ENCODE peak calls at places on chromosomes 1 and 21, in eight cellular contexts. One of them, this sample, is unnamed.

GRCh38 chr1:72229893-72230292 is 52.4 kb downstream of the NEGR1 start:
- DNase-seq in GM18507: no peak
- DNase-seq in CD8-positive, alpha-beta memory T cell: no peak
- DNase-seq in stimulated activated effector memory CD8-positive, alpha-beta T cell treated with anti-CD3 and anti-CD28 coated beads, Interleukin-12 subunit alpha, Interleukin-12 subunit beta, amount 100 ng/mL, for 72 hours: no peak
- DNase-seq in NCI-H1092 treated with DMSO at 0.1 percent for 48 hours: no peak
- DNase-seq in lung microvascular endothelial cell: no peak
- DNase-seq in Caki2: no peak
- DNase-seq in neural progenitor cell: no peak
- DNase-seq in this sample: no peak

GRCh38 chr1:155064109-155064812 is 721 bp downstream of the EFNA4 start:
- DNase-seq in GM18507: no peak
- DNase-seq in CD8-positive, alpha-beta memory T cell: peak; percentile 20
- DNase-seq in stimulated activated effector memory CD8-positive, alpha-beta T cell treated with anti-CD3 and anti-CD28 coated beads, Interleukin-12 subunit alpha, Interleukin-12 subunit beta, amount 100 ng/mL, for 72 hours: no peak
- DNase-seq in NCI-H1092 treated with DMSO at 0.1 percent for 48 hours: peak; percentile 65
- DNase-seq in lung microvascular endothelial cell: peak; percentile 58
- DNase-seq in Caki2: peak; percentile 59
- DNase-seq in neural progenitor cell: peak; percentile 68
- DNase-seq in this sample: peak; percentile 20

GRCh38 chr1:111406325-111406768 is 21.2 kb downstream of the OVGP1 start:
- DNase-seq in GM18507: peak; percentile 22
- DNase-seq in CD8-positive, alpha-beta memory T cell: peak; percentile 59
- DNase-seq in stimulated activated effector memory CD8-positive, alpha-beta T cell treated with anti-CD3 and anti-CD28 coated beads, Interleukin-12 subunit alpha, Interleukin-12 subunit beta, amount 100 ng/mL, for 72 hours: no peak
- DNase-seq in NCI-H1092 treated with DMSO at 0.1 percent for 48 hours: peak; percentile 86
- DNase-seq in lung microvascular endothelial cell: peak; percentile 89
- DNase-seq in Caki2: no peak
- DNase-seq in neural progenitor cell: no peak
- DNase-seq in this sample: peak; percentile 4

GRCh38 chr1:11847667-11848445 is at the start of gene NPPA:
- DNase-seq in GM18507: no peak
- DNase-seq in CD8-positive, alpha-beta memory T cell: no peak
- DNase-seq in stimulated activated effector memory CD8-positive, alpha-beta T cell treated with anti-CD3 and anti-CD28 coated beads, Interleukin-12 subunit alpha, Interleukin-12 subunit beta, amount 100 ng/mL, for 72 hours: no peak
- DNase-seq in NCI-H1092 treated with DMSO at 0.1 percent for 48 hours: peak; percentile 99
- DNase-seq in lung microvascular endothelial cell: no peak
- DNase-seq in Caki2: no peak
- DNase-seq in neural progenitor cell: no peak
- DNase-seq in this sample: no peak

GRCh38 chr1:5297878-5298239 is 643.5 kb downstream of the AJAP1 start:
- DNase-seq in GM18507: no peak
- DNase-seq in CD8-positive, alpha-beta memory T cell: no peak
- DNase-seq in stimulated activated effector memory CD8-positive, alpha-beta T cell treated with anti-CD3 and anti-CD28 coated beads, Interleukin-12 subunit alpha, Interleukin-12 subunit beta, amount 100 ng/mL, for 72 hours: no peak
- DNase-seq in NCI-H1092 treated with DMSO at 0.1 percent for 48 hours: no peak
- DNase-seq in lung microvascular endothelial cell: no peak
- DNase-seq in Caki2: no peak
- DNase-seq in neural progenitor cell: no peak
- DNase-seq in this sample: no peak

GRCh38 chr1:32201011-32201855 is 838 bp downstream of the CCDC28B start:
- DNase-seq in GM18507: no peak
- DNase-seq in CD8-positive, alpha-beta memory T cell: peak; percentile 79
- DNase-seq in stimulated activated effector memory CD8-positive, alpha-beta T cell treated with anti-CD3 and anti-CD28 coated beads, Interleukin-12 subunit alpha, Interleukin-12 subunit beta, amount 100 ng/mL, for 72 hours: peak; percentile 54
- DNase-seq in NCI-H1092 treated with DMSO at 0.1 percent for 48 hours: peak; percentile 55
- DNase-seq in lung microvascular endothelial cell: peak; percentile 81
- DNase-seq in Caki2: no peak
- DNase-seq in neural progenitor cell: peak; percentile 81
- DNase-seq in this sample: peak; percentile 87

GRCh38 chr1:39900662-39901485 is 843 bp downstream of the MYCL start:
- DNase-seq in GM18507: no peak
- DNase-seq in CD8-positive, alpha-beta memory T cell: peak; percentile 4
- DNase-seq in stimulated activated effector memory CD8-positive, alpha-beta T cell treated with anti-CD3 and anti-CD28 coated beads, Interleukin-12 subunit alpha, Interleukin-12 subunit beta, amount 100 ng/mL, for 72 hours: peak; percentile 5
- DNase-seq in NCI-H1092 treated with DMSO at 0.1 percent for 48 hours: no peak
- DNase-seq in lung microvascular endothelial cell: peak; percentile 35
- DNase-seq in Caki2: peak; percentile 42
- DNase-seq in neural progenitor cell: peak; percentile 60
- DNase-seq in this sample: no peak

GRCh38 chr21:44517175-44517899 is 22.7 kb downstream of the KRTAP10-1 start:
- DNase-seq in GM18507: no peak
- DNase-seq in CD8-positive, alpha-beta memory T cell: no peak
- DNase-seq in stimulated activated effector memory CD8-positive, alpha-beta T cell treated with anti-CD3 and anti-CD28 coated beads, Interleukin-12 subunit alpha, Interleukin-12 subunit beta, amount 100 ng/mL, for 72 hours: no peak
- DNase-seq in NCI-H1092 treated with DMSO at 0.1 percent for 48 hours: no peak
- DNase-seq in lung microvascular endothelial cell: no peak
- DNase-seq in Caki2: peak; percentile 69
- DNase-seq in neural progenitor cell: no peak
- DNase-seq in this sample: no peak

GRCh38 chr21:41895643-41896493 is 16.7 kb upstream of the PRDM15 start:
- DNase-seq in GM18507: no peak
- DNase-seq in CD8-positive, alpha-beta memory T cell: peak; percentile 53
- DNase-seq in stimulated activated effector memory CD8-positive, alpha-beta T cell treated with anti-CD3 and anti-CD28 coated beads, Interleukin-12 subunit alpha, Interleukin-12 subunit beta, amount 100 ng/mL, for 72 hours: no peak
- DNase-seq in NCI-H1092 treated with DMSO at 0.1 percent for 48 hours: no peak
- DNase-seq in lung microvascular endothelial cell: no peak
- DNase-seq in Caki2: no peak
- DNase-seq in neural progenitor cell: no peak
- DNase-seq in this sample: peak; percentile 82

GRCh38 chr1:162193201-162193600 is 123.7 kb downstream of the NOS1AP start:
- DNase-seq in GM18507: no peak
- DNase-seq in CD8-positive, alpha-beta memory T cell: no peak
- DNase-seq in stimulated activated effector memory CD8-positive, alpha-beta T cell treated with anti-CD3 and anti-CD28 coated beads, Interleukin-12 subunit alpha, Interleukin-12 subunit beta, amount 100 ng/mL, for 72 hours: no peak
- DNase-seq in NCI-H1092 treated with DMSO at 0.1 percent for 48 hours: peak; percentile 56
- DNase-seq in lung microvascular endothelial cell: no peak
- DNase-seq in Caki2: no peak
- DNase-seq in neural progenitor cell: no peak
- DNase-seq in this sample: no peak

GRCh38 chr1:112172294-112172882 is 182.9 kb upstream of the KCND3 start:
- DNase-seq in GM18507: no peak
- DNase-seq in CD8-positive, alpha-beta memory T cell: no peak
- DNase-seq in stimulated activated effector memory CD8-positive, alpha-beta T cell treated with anti-CD3 and anti-CD28 coated beads, Interleukin-12 subunit alpha, Interleukin-12 subunit beta, amount 100 ng/mL, for 72 hours: no peak
- DNase-seq in NCI-H1092 treated with DMSO at 0.1 percent for 48 hours: no peak
- DNase-seq in lung microvascular endothelial cell: peak; percentile 71
- DNase-seq in Caki2: peak; percentile 20
- DNase-seq in neural progenitor cell: peak; percentile 90
- DNase-seq in this sample: peak; percentile 1

GRCh38 chr1:183090386-183091006 is 67.3 kb downstream of the LAMC1 start:
- DNase-seq in GM18507: no peak
- DNase-seq in CD8-positive, alpha-beta memory T cell: no peak
- DNase-seq in stimulated activated effector memory CD8-positive, alpha-beta T cell treated with anti-CD3 and anti-CD28 coated beads, Interleukin-12 subunit alpha, Interleukin-12 subunit beta, amount 100 ng/mL, for 72 hours: no peak
- DNase-seq in NCI-H1092 treated with DMSO at 0.1 percent for 48 hours: no peak
- DNase-seq in lung microvascular endothelial cell: peak; percentile 74
- DNase-seq in Caki2: no peak
- DNase-seq in neural progenitor cell: no peak
- DNase-seq in this sample: no peak

GRCh38 chr1:8047686-8048522 is 21.8 kb upstream of the ERRFI1 start:
- DNase-seq in GM18507: no peak
- DNase-seq in CD8-positive, alpha-beta memory T cell: no peak
- DNase-seq in stimulated activated effector memory CD8-positive, alpha-beta T cell treated with anti-CD3 and anti-CD28 coated beads, Interleukin-12 subunit alpha, Interleukin-12 subunit beta, amount 100 ng/mL, for 72 hours: no peak
- DNase-seq in NCI-H1092 treated with DMSO at 0.1 percent for 48 hours: no peak
- DNase-seq in lung microvascular endothelial cell: peak; percentile 81
- DNase-seq in Caki2: no peak
- DNase-seq in neural progenitor cell: no peak
- DNase-seq in this sample: no peak

GRCh38 chr1:177783052-177783451 is 186.8 kb downstream of the SEC16B start:
- DNase-seq in GM18507: no peak
- DNase-seq in CD8-positive, alpha-beta memory T cell: no peak
- DNase-seq in stimulated activated effector memory CD8-positive, alpha-beta T cell treated with anti-CD3 and anti-CD28 coated beads, Interleukin-12 subunit alpha, Interleukin-12 subunit beta, amount 100 ng/mL, for 72 hours: no peak
- DNase-seq in NCI-H1092 treated with DMSO at 0.1 percent for 48 hours: no peak
- DNase-seq in lung microvascular endothelial cell: no peak
- DNase-seq in Caki2: no peak
- DNase-seq in neural progenitor cell: no peak
- DNase-seq in this sample: no peak

GRCh38 chr1:65691962-65692361 is 100.7 kb upstream of the PDE4B start:
- DNase-seq in GM18507: no peak
- DNase-seq in CD8-positive, alpha-beta memory T cell: no peak
- DNase-seq in stimulated activated effector memory CD8-positive, alpha-beta T cell treated with anti-CD3 and anti-CD28 coated beads, Interleukin-12 subunit alpha, Interleukin-12 subunit beta, amount 100 ng/mL, for 72 hours: no peak
- DNase-seq in NCI-H1092 treated with DMSO at 0.1 percent for 48 hours: no peak
- DNase-seq in lung microvascular endothelial cell: no peak
- DNase-seq in Caki2: no peak
- DNase-seq in neural progenitor cell: no peak
- DNase-seq in this sample: no peak

GRCh38 chr1:110508038-110508437 is 10.9 kb downstream of the KCNA10 start:
- DNase-seq in GM18507: no peak
- DNase-seq in CD8-positive, alpha-beta memory T cell: no peak
- DNase-seq in stimulated activated effector memory CD8-positive, alpha-beta T cell treated with anti-CD3 and anti-CD28 coated beads, Interleukin-12 subunit alpha, Interleukin-12 subunit beta, amount 100 ng/mL, for 72 hours: no peak
- DNase-seq in NCI-H1092 treated with DMSO at 0.1 percent for 48 hours: no peak
- DNase-seq in lung microvascular endothelial cell: no peak
- DNase-seq in Caki2: no peak
- DNase-seq in neural progenitor cell: peak; percentile 57
- DNase-seq in this sample: no peak

GRCh38 chr1:32773018-32773763 is 44.0 kb downstream of the YARS1 start:
- DNase-seq in GM18507: peak; percentile 72
- DNase-seq in CD8-positive, alpha-beta memory T cell: peak; percentile 61
- DNase-seq in stimulated activated effector memory CD8-positive, alpha-beta T cell treated with anti-CD3 and anti-CD28 coated beads, Interleukin-12 subunit alpha, Interleukin-12 subunit beta, amount 100 ng/mL, for 72 hours: peak; percentile 70
- DNase-seq in NCI-H1092 treated with DMSO at 0.1 percent for 48 hours: peak; percentile 72
- DNase-seq in lung microvascular endothelial cell: peak; percentile 67
- DNase-seq in Caki2: peak; percentile 66
- DNase-seq in neural progenitor cell: peak; percentile 81
- DNase-seq in this sample: peak; percentile 80

GRCh38 chr1:76501576-76502219 is 365.6 kb upstream of the ST6GALNAC5 start:
- DNase-seq in GM18507: no peak
- DNase-seq in CD8-positive, alpha-beta memory T cell: no peak
- DNase-seq in stimulated activated effector memory CD8-positive, alpha-beta T cell treated with anti-CD3 and anti-CD28 coated beads, Interleukin-12 subunit alpha, Interleukin-12 subunit beta, amount 100 ng/mL, for 72 hours: no peak
- DNase-seq in NCI-H1092 treated with DMSO at 0.1 percent for 48 hours: no peak
- DNase-seq in lung microvascular endothelial cell: no peak
- DNase-seq in Caki2: no peak
- DNase-seq in neural progenitor cell: peak; percentile 84
- DNase-seq in this sample: no peak

GRCh38 chr1:63023637-63024036 is 239.7 kb downstream of the ATG4C start:
- DNase-seq in GM18507: no peak
- DNase-seq in CD8-positive, alpha-beta memory T cell: no peak
- DNase-seq in stimulated activated effector memory CD8-positive, alpha-beta T cell treated with anti-CD3 and anti-CD28 coated beads, Interleukin-12 subunit alpha, Interleukin-12 subunit beta, amount 100 ng/mL, for 72 hours: no peak
- DNase-seq in NCI-H1092 treated with DMSO at 0.1 percent for 48 hours: no peak
- DNase-seq in lung microvascular endothelial cell: no peak
- DNase-seq in Caki2: no peak
- DNase-seq in neural progenitor cell: no peak
- DNase-seq in this sample: no peak

GRCh38 chr21:45468051-45468970 is 63.3 kb downstream of the COL18A1 start:
- DNase-seq in GM18507: no peak
- DNase-seq in CD8-positive, alpha-beta memory T cell: no peak
- DNase-seq in stimulated activated effector memory CD8-positive, alpha-beta T cell treated with anti-CD3 and anti-CD28 coated beads, Interleukin-12 subunit alpha, Interleukin-12 subunit beta, amount 100 ng/mL, for 72 hours: no peak
- DNase-seq in NCI-H1092 treated with DMSO at 0.1 percent for 48 hours: no peak
- DNase-seq in lung microvascular endothelial cell: no peak
- DNase-seq in Caki2: no peak
- DNase-seq in neural progenitor cell: no peak
- DNase-seq in this sample: no peak

GRCh38 chr1:104098837-104099236 is 349.1 kb downstream of the AMY1C start:
- DNase-seq in GM18507: no peak
- DNase-seq in CD8-positive, alpha-beta memory T cell: no peak
- DNase-seq in stimulated activated effector memory CD8-positive, alpha-beta T cell treated with anti-CD3 and anti-CD28 coated beads, Interleukin-12 subunit alpha, Interleukin-12 subunit beta, amount 100 ng/mL, for 72 hours: no peak
- DNase-seq in NCI-H1092 treated with DMSO at 0.1 percent for 48 hours: no peak
- DNase-seq in lung microvascular endothelial cell: no peak
- DNase-seq in Caki2: no peak
- DNase-seq in neural progenitor cell: no peak
- DNase-seq in this sample: no peak

GRCh38 chr1:153616885-153617428 is 832 bp upstream of the S100A14 start:
- DNase-seq in GM18507: no peak
- DNase-seq in CD8-positive, alpha-beta memory T cell: no peak
- DNase-seq in stimulated activated effector memory CD8-positive, alpha-beta T cell treated with anti-CD3 and anti-CD28 coated beads, Interleukin-12 subunit alpha, Interleukin-12 subunit beta, amount 100 ng/mL, for 72 hours: no peak
- DNase-seq in NCI-H1092 treated with DMSO at 0.1 percent for 48 hours: no peak
- DNase-seq in lung microvascular endothelial cell: no peak
- DNase-seq in Caki2: no peak
- DNase-seq in neural progenitor cell: no peak
- DNase-seq in this sample: no peak

GRCh38 chr1:183103141-183103540 is 79.9 kb downstream of the LAMC1 start:
- DNase-seq in GM18507: no peak
- DNase-seq in CD8-positive, alpha-beta memory T cell: no peak
- DNase-seq in stimulated activated effector memory CD8-positive, alpha-beta T cell treated with anti-CD3 and anti-CD28 coated beads, Interleukin-12 subunit alpha, Interleukin-12 subunit beta, amount 100 ng/mL, for 72 hours: no peak
- DNase-seq in NCI-H1092 treated with DMSO at 0.1 percent for 48 hours: no peak
- DNase-seq in lung microvascular endothelial cell: no peak
- DNase-seq in Caki2: no peak
- DNase-seq in neural progenitor cell: no peak
- DNase-seq in this sample: no peak

GRCh38 chr1:167770127-167770526 is 48.3 kb downstream of the MPZL1 start:
- DNase-seq in GM18507: no peak
- DNase-seq in CD8-positive, alpha-beta memory T cell: no peak
- DNase-seq in stimulated activated effector memory CD8-positive, alpha-beta T cell treated with anti-CD3 and anti-CD28 coated beads, Interleukin-12 subunit alpha, Interleukin-12 subunit beta, amount 100 ng/mL, for 72 hours: no peak
- DNase-seq in NCI-H1092 treated with DMSO at 0.1 percent for 48 hours: no peak
- DNase-seq in lung microvascular endothelial cell: no peak
- DNase-seq in Caki2: no peak
- DNase-seq in neural progenitor cell: peak; percentile 20
- DNase-seq in this sample: no peak

GRCh38 chr1:248618878-248619277 is 16.0 kb downstream of the OR2T11 start:
- DNase-seq in GM18507: no peak
- DNase-seq in CD8-positive, alpha-beta memory T cell: peak; percentile 8
- DNase-seq in stimulated activated effector memory CD8-positive, alpha-beta T cell treated with anti-CD3 and anti-CD28 coated beads, Interleukin-12 subunit alpha, Interleukin-12 subunit beta, amount 100 ng/mL, for 72 hours: no peak
- DNase-seq in NCI-H1092 treated with DMSO at 0.1 percent for 48 hours: peak; percentile 27
- DNase-seq in lung microvascular endothelial cell: peak; percentile 68
- DNase-seq in Caki2: peak; percentile 0
- DNase-seq in neural progenitor cell: no peak
- DNase-seq in this sample: peak; percentile 55

GRCh38 chr1:3393987-3394920 is 60.2 kb upstream of the ARHGEF16 start:
- DNase-seq in GM18507: no peak
- DNase-seq in CD8-positive, alpha-beta memory T cell: no peak
- DNase-seq in stimulated activated effector memory CD8-positive, alpha-beta T cell treated with anti-CD3 and anti-CD28 coated beads, Interleukin-12 subunit alpha, Interleukin-12 subunit beta, amount 100 ng/mL, for 72 hours: no peak
- DNase-seq in NCI-H1092 treated with DMSO at 0.1 percent for 48 hours: no peak
- DNase-seq in lung microvascular endothelial cell: no peak
- DNase-seq in Caki2: no peak
- DNase-seq in neural progenitor cell: no peak
- DNase-seq in this sample: no peak

GRCh38 chr1:153260980-153261792 is 1.7 kb downstream of the LORICRIN start:
- DNase-seq in GM18507: no peak
- DNase-seq in CD8-positive, alpha-beta memory T cell: peak; percentile 7
- DNase-seq in stimulated activated effector memory CD8-positive, alpha-beta T cell treated with anti-CD3 and anti-CD28 coated beads, Interleukin-12 subunit alpha, Interleukin-12 subunit beta, amount 100 ng/mL, for 72 hours: no peak
- DNase-seq in NCI-H1092 treated with DMSO at 0.1 percent for 48 hours: peak; percentile 30
- DNase-seq in lung microvascular endothelial cell: no peak
- DNase-seq in Caki2: no peak
- DNase-seq in neural progenitor cell: no peak
- DNase-seq in this sample: peak; percentile 18

GRCh38 chr1:62144238-62144831 is 50.3 kb upstream of the L1TD1 start:
- DNase-seq in GM18507: no peak
- DNase-seq in CD8-positive, alpha-beta memory T cell: peak; percentile 2
- DNase-seq in stimulated activated effector memory CD8-positive, alpha-beta T cell treated with anti-CD3 and anti-CD28 coated beads, Interleukin-12 subunit alpha, Interleukin-12 subunit beta, amount 100 ng/mL, for 72 hours: peak; percentile 10
- DNase-seq in NCI-H1092 treated with DMSO at 0.1 percent for 48 hours: peak; percentile 4
- DNase-seq in lung microvascular endothelial cell: peak; percentile 62
- DNase-seq in Caki2: peak; percentile 30
- DNase-seq in neural progenitor cell: peak; percentile 64
- DNase-seq in this sample: peak; percentile 10

This sample was measured in CD4-positive, CD25-positive, alpha-beta regulatory T cell.